ENCODE peak calls at places on chromosomes 5 and 9, in four cellular contexts. One of them, this sample, is unnamed.

GRCh38 chr9:70258692-70259511 is at the start of gene SMC5:
- DNase-seq in GM12891: peak
- DNase-seq in K562: peak
- DNase-seq in GM12878: peak
- DNase-seq in this sample: peak

GRCh38 chr9:26077860-26078259 is 399.6 kb upstream of the TUSC1 start:
- DNase-seq in GM12891: no peak
- DNase-seq in K562: no peak
- DNase-seq in GM12878: no peak
- DNase-seq in this sample: no peak

GRCh38 chr5:172110921-172111873 is 76.8 kb downstream of the STK10 start:
- DNase-seq in GM12878: peak
- DNase-seq in GM12891: peak
- DNase-seq in K562: peak
- DNase-seq in this sample: peak

GRCh38 chr5:34833991-34834793 is 4.8 kb upstream of the TTC23L start:
- DNase-seq in GM12878: no peak
- DNase-seq in GM12891: no peak
- DNase-seq in K562: no peak
- DNase-seq in this sample: no peak

GRCh38 chr9:104025945-104026344 is 68.2 kb upstream of the SMC2 start:
- DNase-seq in GM12891: no peak
- DNase-seq in GM12878: no peak
- DNase-seq in K562: no peak
- DNase-seq in this sample: no peak

GRCh38 chr9:37374892-37375291 is 47.6 kb upstream of the GRHPR start:
- DNase-seq in GM12891: peak
- DNase-seq in K562: no peak
- DNase-seq in GM12878: peak
- DNase-seq in this sample: no peak

GRCh38 chr5:124580925-124581821 is 165.3 kb downstream of the ZNF608 start:
- DNase-seq in GM12878: no peak
- DNase-seq in K562: no peak
- DNase-seq in GM12891: no peak
- DNase-seq in this sample: no peak

GRCh38 chr9:137218754-137219271 is 3.2 kb downstream of the RNF208 start:
- DNase-seq in GM12878: no peak
- DNase-seq in GM12891: no peak
- DNase-seq in K562: peak
- DNase-seq in this sample: no peak

GRCh38 chr9:135326141-135326540 is 153.4 kb upstream of the PPP1R26 start:
- DNase-seq in GM12878: no peak
- DNase-seq in K562: no peak
- DNase-seq in GM12891: no peak
- DNase-seq in this sample: no peak

GRCh38 chr5:77972545-77973252 is 196.6 kb upstream of the TBCA start:
- DNase-seq in GM12878: no peak
- DNase-seq in K562: no peak
- DNase-seq in GM12891: peak
- DNase-seq in this sample: no peak

GRCh38 chr5:178334856-178335255 is 102.3 kb upstream of the PHYKPL start:
- DNase-seq in GM12891: no peak
- DNase-seq in GM12878: no peak
- DNase-seq in K562: no peak
- DNase-seq in this sample: no peak

GRCh38 chr9:135087489-135087791 is at the start of gene OLFM1:
- DNase-seq in K562: peak
- DNase-seq in GM12891: peak
- DNase-seq in GM12878: no peak
- DNase-seq in this sample: peak

GRCh38 chr5:134543820-134544692 is 18.6 kb downstream of the JADE2 start:
- DNase-seq in K562: no peak
- DNase-seq in GM12891: peak
- DNase-seq in GM12878: no peak
- DNase-seq in this sample: no peak

GRCh38 chr9:135504262-135505229 is 4.1 kb downstream of the MRPS2 start:
- DNase-seq in GM12878: no peak
- DNase-seq in GM12891: peak
- DNase-seq in K562: peak
- DNase-seq in this sample: no peak

GRCh38 chr5:134249469-134250379 is 23.9 kb upstream of the PPP2CA start:
- DNase-seq in GM12891: no peak
- DNase-seq in GM12878: no peak
- DNase-seq in K562: peak
- DNase-seq in this sample: peak

GRCh38 chr9:123339666-123340414 is 16.2 kb upstream of the CRB2 start:
- DNase-seq in GM12878: peak
- DNase-seq in K562: no peak
- DNase-seq in GM12891: no peak
- DNase-seq in this sample: no peak

GRCh38 chr5:36242534-36243144 is 914 bp upstream of the NADK2 start:
- DNase-seq in GM12891: no peak
- DNase-seq in GM12878: no peak
- DNase-seq in K562: no peak
- DNase-seq in this sample: no peak

GRCh38 chr5:113156271-113156878 is 179.8 kb downstream of the DCP2 start:
- DNase-seq in K562: no peak
- DNase-seq in GM12878: no peak
- DNase-seq in GM12891: no peak
- DNase-seq in this sample: no peak

GRCh38 chr5:174317261-174317894 is 271.9 kb downstream of the NSG2 start:
- DNase-seq in K562: peak
- DNase-seq in GM12891: no peak
- DNase-seq in GM12878: no peak
- DNase-seq in this sample: peak

GRCh38 chr5:103744159-103744558 is 181.6 kb upstream of the NUDT12 start:
- DNase-seq in GM12878: no peak
- DNase-seq in K562: no peak
- DNase-seq in GM12891: no peak
- DNase-seq in this sample: no peak

GRCh38 chr9:82404484-82405280 is 416.1 kb downstream of the SPATA31D1 start:
- DNase-seq in GM12878: no peak
- DNase-seq in GM12891: no peak
- DNase-seq in K562: no peak
- DNase-seq in this sample: no peak

GRCh38 chr9:9874270-9874669 is 738.5 kb downstream of the PTPRD start:
- DNase-seq in GM12891: no peak
- DNase-seq in GM12878: no peak
- DNase-seq in K562: no peak
- DNase-seq in this sample: no peak

GRCh38 chr9:121822093-121823085 is 171.0 kb downstream of the DAB2IP start:
- DNase-seq in K562: no peak
- DNase-seq in GM12891: no peak
- DNase-seq in GM12878: no peak
- DNase-seq in this sample: no peak

GRCh38 chr9:35868972-35869371 is 1.2 kb downstream of the OR13J1 start:
- DNase-seq in K562: no peak
- DNase-seq in GM12891: no peak
- DNase-seq in GM12878: no peak
- DNase-seq in this sample: no peak

GRCh38 chr5:32642276-32643002 is 57.1 kb downstream of the SUB1 start:
- DNase-seq in GM12891: no peak
- DNase-seq in K562: no peak
- DNase-seq in GM12878: no peak
- DNase-seq in this sample: no peak

GRCh38 chr9:128102861-128103588 is 24.5 kb downstream of the PTGES2 start:
- DNase-seq in K562: no peak
- DNase-seq in GM12878: no peak
- DNase-seq in GM12891: no peak
- DNase-seq in this sample: no peak

GRCh38 chr5:1103505-1104326 is 8.1 kb downstream of the SLC12A7 start:
- DNase-seq in K562: peak
- DNase-seq in GM12878: no peak
- DNase-seq in GM12891: no peak
- DNase-seq in this sample: no peak

GRCh38 chr5:54207566-54207965 is 102.8 kb downstream of the ARL15 start:
- DNase-seq in GM12891: no peak
- DNase-seq in K562: no peak
- DNase-seq in GM12878: no peak
- DNase-seq in this sample: no peak

GRCh38 chr9:18611946-18612345 is 138.0 kb downstream of the ADAMTSL1 start:
- DNase-seq in K562: no peak
- DNase-seq in GM12878: no peak
- DNase-seq in GM12891: no peak
- DNase-seq in this sample: no peak

GRCh38 chr5:135242021-135242480 is 157.0 kb downstream of the MACROH2A1 start:
- DNase-seq in GM12891: no peak
- DNase-seq in K562: no peak
- DNase-seq in GM12878: no peak
- DNase-seq in this sample: no peak

GRCh38 chr5:16819522-16820167 is 116.4 kb downstream of the MYO10 start:
- DNase-seq in K562: no peak
- DNase-seq in GM12878: no peak
- DNase-seq in GM12891: no peak
- DNase-seq in this sample: no peak

GRCh38 chr5:142095651-142096330 is 12.8 kb upstream of the NDFIP1 start:
- DNase-seq in GM12891: no peak
- DNase-seq in K562: no peak
- DNase-seq in GM12878: peak
- DNase-seq in this sample: no peak

GRCh38 chr9:131667576-131667975 is 72.3 kb downstream of the RAPGEF1 start:
- DNase-seq in GM12891: no peak
- DNase-seq in K562: no peak
- DNase-seq in GM12878: no peak
- DNase-seq in this sample: no peak

GRCh38 chr9:131670247-131670681 is 69.6 kb downstream of the RAPGEF1 start:
- DNase-seq in GM12891: no peak
- DNase-seq in GM12878: no peak
- DNase-seq in K562: no peak
- DNase-seq in this sample: no peak

GRCh38 chr9:131668057-131668438 is 71.8 kb downstream of the RAPGEF1 start:
- DNase-seq in K562: no peak
- DNase-seq in GM12891: no peak
- DNase-seq in GM12878: no peak
- DNase-seq in this sample: no peak

GRCh38 chr9:131669234-131670172 is 70.4 kb downstream of the RAPGEF1 start:
- DNase-seq in GM12891: no peak
- DNase-seq in GM12878: no peak
- DNase-seq in K562: no peak
- DNase-seq in this sample: no peak

DNA sequence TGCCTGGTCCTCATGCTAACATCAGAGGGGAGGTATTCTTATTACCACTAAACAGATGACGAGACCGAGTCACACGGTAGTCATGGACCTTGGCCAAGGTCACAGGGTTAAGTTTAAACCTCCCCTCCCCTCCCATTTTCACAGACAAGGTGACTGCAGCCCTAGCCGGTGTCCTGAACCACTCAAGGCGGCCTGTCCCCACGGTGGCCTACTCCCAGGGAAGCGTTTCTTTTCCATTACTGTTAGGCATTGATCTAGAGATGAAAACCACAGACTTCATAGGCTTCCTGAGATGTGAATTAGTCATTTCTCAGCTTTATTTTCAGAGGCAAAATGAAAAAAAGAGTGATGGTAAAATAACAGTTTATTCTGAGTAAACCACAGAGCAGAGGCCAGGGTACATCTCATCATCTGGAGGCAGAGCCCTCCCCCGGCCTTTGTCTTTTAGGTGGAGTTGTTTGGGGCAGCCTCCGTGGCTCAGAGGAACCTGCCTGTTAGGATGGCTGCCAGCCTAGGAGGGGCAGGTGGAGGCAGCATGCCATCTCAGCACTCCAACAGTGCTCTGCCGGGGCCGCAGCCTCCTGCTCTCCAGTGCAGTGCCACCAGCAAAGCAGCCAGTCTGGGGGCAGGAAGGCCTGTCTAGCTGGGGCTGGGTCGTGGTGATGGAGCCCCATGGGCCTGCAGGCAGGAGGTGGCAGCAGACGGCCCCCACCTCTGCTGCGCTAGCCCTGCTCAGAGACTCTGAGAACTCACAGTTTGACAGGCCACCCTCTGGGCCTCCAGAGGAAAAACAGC is 71.2 kb downstream of the RAPGEF1 start:
- DNase-seq in K562: peak
- DNase-seq in GM12878: peak
- DNase-seq in GM12891: no peak
- DNase-seq in this sample: no peak
- TF ChIP-seq POLR2AphosphoS5 in K562: no peak
- TF ChIP-seq POLR2AphosphoS5 in GM12878: no peak
- TF ChIP-seq POLR2AphosphoS5 in GM12891: no peak
- TF ChIP-seq POLR2AphosphoS5 in this sample: no peak

GRCh38 chr9:109331353-109331752 is 10.5 kb upstream of the EPB41L4B start:
- DNase-seq in K562: no peak
- DNase-seq in GM12878: no peak
- DNase-seq in GM12891: no peak
- DNase-seq in this sample: no peak
- TF ChIP-seq SPI1 in K562: no peak
- TF ChIP-seq SPI1 in GM12878: no peak
- TF ChIP-seq SPI1 in GM12891: no peak
- TF ChIP-seq SPI1 in this sample: no peak

GRCh38 chr5:161201558-161201957 is 345.0 kb downstream of the GABRB2 start:
- DNase-seq in GM12891: no peak
- DNase-seq in K562: no peak
- DNase-seq in GM12878: no peak
- DNase-seq in this sample: no peak
- TF ChIP-seq POLR2AphosphoS5 in GM12891: no peak
- TF ChIP-seq POLR2AphosphoS5 in K562: no peak
- TF ChIP-seq POLR2AphosphoS5 in GM12878: no peak
- TF ChIP-seq POLR2AphosphoS5 in this sample: no peak

GRCh38 chr5:170105643-170106611 is at the start of gene FOXI1:
- DNase-seq in K562: no peak
- DNase-seq in GM12891: no peak
- DNase-seq in GM12878: no peak
- DNase-seq in this sample: peak
- TF ChIP-seq SPI1 in K562: no peak
- TF ChIP-seq SPI1 in GM12891: no peak
- TF ChIP-seq SPI1 in GM12878: no peak
- TF ChIP-seq SPI1 in this sample: no peak

GRCh38 chr5:15452030-15452429 is 48.0 kb upstream of the FBXL7 start:
- DNase-seq in K562: no peak
- DNase-seq in GM12878: no peak
- DNase-seq in GM12891: no peak
- DNase-seq in this sample: no peak
- TF ChIP-seq POLR2AphosphoS5 in K562: no peak
- TF ChIP-seq POLR2AphosphoS5 in GM12878: no peak
- TF ChIP-seq POLR2AphosphoS5 in GM12891: no peak
- TF ChIP-seq POLR2AphosphoS5 in this sample: no peak

GRCh38 chr9:120436937-120437592 is 142.9 kb downstream of the CDK5RAP2 start:
- DNase-seq in K562: no peak
- DNase-seq in GM12891: no peak
- DNase-seq in GM12878: no peak
- DNase-seq in this sample: peak
- TF ChIP-seq SPI1 in K562: no peak
- TF ChIP-seq SPI1 in GM12891: no peak
- TF ChIP-seq SPI1 in GM12878: no peak
- TF ChIP-seq SPI1 in this sample: peak